ENCODE peak calls at places on chromosomes 2 and 18, in eight cellular contexts. S, X, N, E, Q, J, O and R are unnamed samples.

GRCh38 chr2:83069724-83070123 is 1389.4 kb downstream of the SUCLG1 start:
- DNase-seq in S (peak), J (peak), X (peak), N (no peak), O (no peak), Q (no peak), E (no peak), R (peak)

GRCh38 chr2:118697771-118698170 is 149.7 kb downstream of the EN1 start:
- DNase-seq in X (peak), E (no peak), S (peak), Q (no peak), O (no peak), J (peak), N (no peak), R (peak)

GRCh38 chr2:233822101-233822771 is 32.1 kb downstream of the HJURP start:
- DNase-seq in Q (no peak), S (no peak), O (no peak), E (peak), X (no peak), J (no peak), N (no peak), R (no peak)

GRCh38 chr2:211457325-211457724 is 900.9 kb downstream of the CPS1 start:
- DNase-seq in Q (no peak), N (no peak), S (no peak), O (no peak), E (no peak), J (no peak), X (no peak), R (no peak)

GRCh38 chr2:119311371-119311770 is 55.3 kb downstream of the C2orf76 start:
- DNase-seq in J (no peak), E (no peak), S (no peak), N (peak), O (no peak), Q (no peak), X (no peak), R (no peak)

GRCh38 chr2:111119004-111119846 is 1.5 kb upstream of the BCL2L11 start:
- DNase-seq in Q (no peak), J (no peak), S (peak), X (no peak), O (no peak), E (no peak), N (peak), R (no peak)

GRCh38 chr18:48910972-48911545 is 39.7 kb downstream of the SMAD7 start:
- DNase-seq in J (no peak), S (no peak), N (no peak), E (no peak), O (no peak), Q (no peak), X (no peak), R (no peak)

GRCh38 chr18:12769644-12770440 is 67.0 kb downstream of the PSMG2 start:
- DNase-seq in Q (no peak), J (peak), X (no peak), E (no peak), O (no peak), N (no peak), S (peak), R (no peak)

GRCh38 chr2:163604941-163605555 is 130.8 kb downstream of the FIGN start:
- DNase-seq in O (no peak), J (peak), X (peak), Q (peak), S (peak), N (no peak), E (no peak), R (peak)

GRCh38 chr2:204880928-204881327 is 335.7 kb downstream of the PARD3B start:
- DNase-seq in N (no peak), O (no peak), S (no peak), E (no peak), J (no peak), Q (no peak), X (no peak), R (no peak)

GRCh38 chr2:113734187-113734586 is 22.3 kb downstream of the SLC35F5 start:
- DNase-seq in J (no peak), X (no peak), Q (no peak), E (no peak), N (no peak), O (peak), S (no peak), R (no peak)

GRCh38 chr2:36322108-36322507 is 33.5 kb upstream of the CRIM1 start:
- DNase-seq in N (peak), E (no peak), O (no peak), S (peak), J (peak), X (peak), Q (no peak), R (peak)

GRCh38 chr2:225841314-225841713 is 441.8 kb downstream of the NYAP2 start:
- DNase-seq in O (no peak), E (no peak), S (peak), Q (no peak), N (no peak), J (peak), X (peak), R (peak)

GRCh38 chr2:85725451-85725850 is 28.3 kb upstream of the ATOH8 start:
- DNase-seq in S (no peak), Q (no peak), O (no peak), J (no peak), E (no peak), N (no peak), X (no peak), R (no peak)

GRCh38 chr2:195308163-195308562 is 348.9 kb upstream of the SLC39A10 start:
- DNase-seq in X (no peak), E (no peak), O (no peak), Q (no peak), S (no peak), J (no peak), N (no peak), R (no peak)

GRCh38 chr2:195317533-195317932 is 339.5 kb upstream of the SLC39A10 start:
- DNase-seq in O (no peak), E (no peak), J (no peak), X (no peak), Q (no peak), S (no peak), N (no peak), R (no peak)

GRCh38 chr2:195313976-195314375 is 343.1 kb upstream of the SLC39A10 start:
- DNase-seq in E (no peak), Q (no peak), X (no peak), J (no peak), O (no peak), N (no peak), S (no peak), R (no peak)

GRCh38 chr2:195316485-195316884 is 340.5 kb upstream of the SLC39A10 start:
- DNase-seq in J (peak), X (no peak), S (no peak), Q (no peak), E (no peak), N (no peak), O (no peak), R (no peak)

DNA sequence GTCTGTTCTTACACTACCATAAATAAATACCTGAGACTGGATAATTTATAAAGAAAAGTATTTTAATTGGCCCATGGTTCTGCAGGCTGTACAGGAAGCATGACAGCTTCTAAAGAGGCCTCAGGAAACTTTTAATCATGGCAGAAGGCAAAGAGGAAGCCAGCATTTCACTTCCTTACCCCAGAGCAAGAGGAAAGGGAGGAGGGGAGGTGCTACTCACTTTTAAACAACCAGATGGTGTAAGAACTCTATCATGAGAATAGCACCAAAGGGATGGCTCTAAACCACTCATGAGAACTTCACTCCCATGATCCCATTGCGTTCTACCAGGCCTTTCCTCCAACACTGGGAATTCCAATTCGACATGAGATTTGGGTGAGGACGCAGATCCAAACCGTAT is 344.4 kb upstream of the SLC39A10 start:
- DNase-seq in E (no peak), J (no peak), N (no peak), S (no peak), O (no peak), Q (no peak), X (no peak), R (no peak)
- TF ChIP-seq CTCF in E (no peak), J (no peak), N (no peak), S (no peak), O (no peak), Q (no peak), X (no peak), R (no peak)

GRCh38 chr2:203797363-203798111 is 70.0 kb upstream of the CTLA4 start:
- DNase-seq in N (no peak), J (peak), E (no peak), X (peak), O (no peak), Q (no peak), S (peak), R (no peak)
- TF ChIP-seq CTCF in N (no peak), J (no peak), E (no peak), X (no peak), O (no peak), Q (no peak), S (no peak), R (no peak)

GRCh38 chr2:134502090-134502487 is 216.7 kb downstream of the TMEM163 start:
- DNase-seq in X (no peak), O (no peak), S (no peak), N (no peak), Q (no peak), J (no peak), E (no peak), R (no peak)

GRCh38 chr2:134501476-134502089 is 217.2 kb downstream of the TMEM163 start:
- DNase-seq in Q (no peak), X (no peak), N (no peak), E (no peak), O (no peak), S (no peak), J (no peak), R (no peak)

GRCh38 chr2:134500211-134500935 is 218.4 kb downstream of the TMEM163 start:
- DNase-seq in S (no peak), N (no peak), O (no peak), J (no peak), X (no peak), Q (no peak), E (no peak), R (no peak)

GRCh38 chr2:134499307-134499706 is 219.5 kb downstream of the TMEM163 start:
- DNase-seq in J (no peak), O (no peak), S (no peak), Q (no peak), X (no peak), E (no peak), N (no peak), R (no peak)

GRCh38 chr2:134498654-134499053 is 220.1 kb downstream of the TMEM163 start:
- DNase-seq in E (no peak), S (no peak), Q (no peak), N (no peak), J (no peak), O (no peak), X (no peak), R (no peak)
- TF ChIP-seq CTCF in E (no peak), S (no peak), Q (no peak), N (no peak), J (no peak), O (no peak), X (no peak), R (no peak)

GRCh38 chr2:172467382-172467781 is 40.0 kb downstream of the ITGA6 start:
- DNase-seq in J (no peak), N (no peak), Q (no peak), S (no peak), O (no peak), E (no peak), X (no peak), R (no peak)
- TF ChIP-seq CTCF in J (peak), N (no peak), Q (no peak), S (peak), O (peak), E (no peak), X (no peak), R (no peak)

GRCh38 chr2:20666114-20666363 is 905 bp upstream of the GDF7 start:
- DNase-seq in O (no peak), J (no peak), S (no peak), N (no peak), X (no peak), Q (no peak), E (no peak), R (no peak)
- TF ChIP-seq CTCF in O (no peak), J (no peak), S (no peak), N (no peak), X (no peak), Q (no peak), E (no peak), R (no peak)

GRCh38 chr2:168494190-168494711 is 38.2 kb downstream of the CERS6 start:
- DNase-seq in O (no peak), E (no peak), N (peak), Q (no peak), J (peak), X (no peak), S (no peak), R (no peak)
- TF ChIP-seq CTCF in O (no peak), E (no peak), N (peak), Q (no peak), J (peak), X (peak), S (peak), R (no peak)

GRCh38 chr18:50662177-50662576 is 102.3 kb downstream of the MAPK4 start:
- DNase-seq in Q (no peak), J (no peak), O (no peak), E (no peak), N (peak), X (no peak), S (no peak), R (peak)
- TF ChIP-seq CTCF in Q (no peak), J (peak), O (peak), E (no peak), N (peak), X (peak), S (peak), R (peak)

GRCh38 chr2:10305715-10306114 is 3.0 kb downstream of the HPCAL1 start:
- DNase-seq in Q (no peak), O (no peak), X (no peak), E (peak), J (no peak), N (peak), S (no peak), R (peak)
- TF ChIP-seq CTCF in Q (no peak), O (no peak), X (no peak), E (no peak), J (peak), N (peak), S (peak), R (peak)

GRCh38 chr18:50753311-50753710 is 66.5 kb downstream of the MRO start:
- DNase-seq in X (no peak), S (no peak), Q (no peak), J (no peak), E (no peak), O (no peak), N (no peak), R (no peak)
- TF ChIP-seq CTCF in X (no peak), S (no peak), Q (no peak), J (no peak), E (no peak), O (no peak), N (no peak), R (no peak)